ENCODE peak calls at places on chromosomes 3 and 15, in seven cellular contexts. W is SIG-M5, F is right cardiac atrium, T is HT-29, R is small intestine, P is HS-5, X is AG09309. Y is an unnamed sample.
A peak's percentile ranks its signal among the peaks of the same experiment; 100 is the strongest.

GRCh38 chr3:158273646-158274045 is 163.8 kb downstream of the RSRC1 start:
- DNase-seq in W (no peak), F (no peak), T (no peak), R (no peak), P (no peak), X (no peak), Y (no peak)

GRCh38 chr15:79872358-79873017 is 24.3 kb downstream of the MTHFS start:
- DNase-seq in W (peak; percentile 11), F (no peak), T (no peak), R (peak; percentile 30), P (no peak), X (peak; percentile 45), Y (no peak)

GRCh38 chr3:23455084-23455483 is 252.0 kb downstream of the UBE2E2 start:
- DNase-seq in W (peak; percentile 53), F (no peak), T (no peak), R (no peak), P (peak; percentile 70), X (peak; percentile 69), Y (no peak)

GRCh38 chr3:140276698-140277097 is 341.7 kb downstream of the CLSTN2 start:
- DNase-seq in W (no peak), F (no peak), T (peak; percentile 49), R (peak; percentile 5), P (no peak), X (no peak), Y (no peak)

GRCh38 chr15:36808401-36809160 is 229.2 kb downstream of the CDIN1 start:
- DNase-seq in W (no peak), F (no peak), T (peak; percentile 91), R (peak; percentile 71), P (no peak), X (no peak), Y (no peak)

GRCh38 chr3:184711366-184712247 is at the start of gene MAGEF1:
- DNase-seq in W (peak; percentile 97), F (peak; percentile 94), T (peak; percentile 70), R (peak; percentile 65), P (no peak), X (peak; percentile 43), Y (peak; percentile 72)

GRCh38 chr15:86444527-86444926 is 364.9 kb downstream of the AGBL1 start:
- DNase-seq in W (no peak), F (no peak), T (no peak), R (no peak), P (no peak), X (no peak), Y (no peak)

GRCh38 chr3:70245746-70246525 is 66.5 kb downstream of the MDFIC2 start:
- DNase-seq in W (no peak), F (no peak), T (no peak), R (no peak), P (no peak), X (no peak), Y (no peak)

Y was measured in amniotic stem cell.